ENCODE peak calls at places on chromosomes 6 and 20, in six cellular contexts. One of them, this sample, is unnamed.

GRCh38 chr20:1304711-1305515 is 24.0 kb downstream of the SDCBP2 start:
- DNase-seq in GM12878: no peak
- DNase-seq in WTC11: no peak
- DNase-seq in HepG2: no peak
- DNase-seq in K562: peak
- DNase-seq in H1: no peak
- DNase-seq in this sample: no peak

GRCh38 chr20:62555642-62556420 is 80.0 kb upstream of the GATA5 start:
- DNase-seq in GM12878: no peak
- DNase-seq in WTC11: no peak
- DNase-seq in HepG2: peak
- DNase-seq in K562: no peak
- DNase-seq in H1: no peak
- DNase-seq in this sample: no peak

GRCh38 chr6:109360791-109361190 is 21.5 kb downstream of the CD164 start:
- DNase-seq in GM12878: no peak
- DNase-seq in WTC11: no peak
- DNase-seq in HepG2: no peak
- DNase-seq in K562: no peak
- DNase-seq in H1: no peak
- DNase-seq in this sample: no peak

GRCh38 chr20:51093240-51093763 is 70.4 kb upstream of the KCNG1 start:
- DNase-seq in GM12878: no peak
- DNase-seq in WTC11: no peak
- DNase-seq in HepG2: no peak
- DNase-seq in K562: peak
- DNase-seq in H1: no peak
- DNase-seq in this sample: no peak

GRCh38 chr6:170102038-170102437 is 188.8 kb downstream of the DLL1 start:
- DNase-seq in GM12878: no peak
- DNase-seq in WTC11: no peak
- DNase-seq in HepG2: no peak
- DNase-seq in K562: no peak
- DNase-seq in H1: no peak
- DNase-seq in this sample: no peak

GRCh38 chr20:25277941-25278521 is 30.1 kb downstream of the PYGB start:
- DNase-seq in GM12878: no peak
- DNase-seq in WTC11: peak
- DNase-seq in HepG2: no peak
- DNase-seq in K562: no peak
- DNase-seq in H1: no peak
- DNase-seq in this sample: no peak

GRCh38 chr20:23528867-23529431 is 38.0 kb downstream of the CST8 start:
- DNase-seq in GM12878: no peak
- DNase-seq in WTC11: no peak
- DNase-seq in HepG2: no peak
- DNase-seq in K562: no peak
- DNase-seq in H1: no peak
- DNase-seq in this sample: peak

GRCh38 chr6:39540454-39540853 is 184.8 kb downstream of the KIF6 start:
- DNase-seq in GM12878: no peak
- DNase-seq in WTC11: no peak
- DNase-seq in HepG2: no peak
- DNase-seq in K562: no peak
- DNase-seq in H1: no peak
- DNase-seq in this sample: no peak

GRCh38 chr6:17851001-17851719 is 136.3 kb downstream of the KIF13A start:
- DNase-seq in GM12878: no peak
- DNase-seq in WTC11: no peak
- DNase-seq in HepG2: no peak
- DNase-seq in K562: no peak
- DNase-seq in H1: no peak
- DNase-seq in this sample: no peak

GRCh38 chr20:58528412-58528811 is 13.2 kb upstream of the APCDD1L start:
- DNase-seq in GM12878: no peak
- DNase-seq in WTC11: no peak
- DNase-seq in HepG2: no peak
- DNase-seq in K562: no peak
- DNase-seq in H1: no peak
- DNase-seq in this sample: no peak

GRCh38 chr20:63238491-63239126 is 2.9 kb downstream of the BIRC7 start:
- DNase-seq in GM12878: no peak
- DNase-seq in WTC11: no peak
- DNase-seq in HepG2: no peak
- DNase-seq in K562: peak
- DNase-seq in H1: no peak
- DNase-seq in this sample: no peak

GRCh38 chr6:169167581-169168301 is 85.9 kb downstream of the THBS2 start:
- DNase-seq in GM12878: no peak
- DNase-seq in WTC11: no peak
- DNase-seq in HepG2: no peak
- DNase-seq in K562: no peak
- DNase-seq in H1: no peak
- DNase-seq in this sample: peak

GRCh38 chr6:165876568-165876967 is 213.5 kb upstream of the PDE10A start:
- DNase-seq in GM12878: no peak
- DNase-seq in WTC11: no peak
- DNase-seq in HepG2: no peak
- DNase-seq in K562: no peak
- DNase-seq in H1: no peak
- DNase-seq in this sample: no peak

GRCh38 chr6:155324172-155324571 is 9.9 kb upstream of the TFB1M start:
- DNase-seq in GM12878: no peak
- DNase-seq in WTC11: no peak
- DNase-seq in HepG2: no peak
- DNase-seq in K562: no peak
- DNase-seq in H1: no peak
- DNase-seq in this sample: no peak

GRCh38 chr20:62445553-62446340 is 18.4 kb upstream of the RBBP8NL start:
- DNase-seq in GM12878: no peak
- DNase-seq in WTC11: no peak
- DNase-seq in HepG2: no peak
- DNase-seq in K562: no peak
- DNase-seq in H1: no peak
- DNase-seq in this sample: no peak

GRCh38 chr6:156427345-156427744 is 349.8 kb upstream of the ARID1B start:
- DNase-seq in GM12878: no peak
- DNase-seq in WTC11: no peak
- DNase-seq in HepG2: no peak
- DNase-seq in K562: no peak
- DNase-seq in H1: no peak
- DNase-seq in this sample: no peak

GRCh38 chr20:34390769-34391447 is 27.8 kb downstream of the ITCH start:
- DNase-seq in GM12878: no peak
- DNase-seq in WTC11: no peak
- DNase-seq in HepG2: peak
- DNase-seq in K562: peak
- DNase-seq in H1: peak
- DNase-seq in this sample: peak

GRCh38 chr20:1818895-1819294 is 76.3 kb upstream of the SIRPA start:
- DNase-seq in GM12878: no peak
- DNase-seq in WTC11: no peak
- DNase-seq in HepG2: no peak
- DNase-seq in K562: no peak
- DNase-seq in H1: no peak
- DNase-seq in this sample: no peak

GRCh38 chr6:131565041-131565440 is 8.0 kb upstream of the ARG1 start:
- DNase-seq in GM12878: no peak
- DNase-seq in WTC11: no peak
- DNase-seq in HepG2: no peak
- DNase-seq in K562: no peak
- DNase-seq in H1: no peak
- DNase-seq in this sample: no peak

GRCh38 chr20:38325167-38325566 is 21.1 kb upstream of the LBP start:
- DNase-seq in GM12878: no peak
- DNase-seq in WTC11: no peak
- DNase-seq in HepG2: no peak
- DNase-seq in K562: no peak
- DNase-seq in H1: no peak
- DNase-seq in this sample: no peak

GRCh38 chr6:112983741-112984221 is 636.7 kb downstream of the RFPL4B start:
- DNase-seq in GM12878: no peak
- DNase-seq in WTC11: no peak
- DNase-seq in HepG2: no peak
- DNase-seq in K562: no peak
- DNase-seq in H1: no peak
- DNase-seq in this sample: no peak

GRCh38 chr6:32195902-32196681 is 3.6 kb upstream of the GPSM3 start:
- DNase-seq in GM12878: peak
- DNase-seq in WTC11: peak
- DNase-seq in HepG2: peak
- DNase-seq in K562: peak
- DNase-seq in H1: peak
- DNase-seq in this sample: peak

GRCh38 chr20:36235892-36236785 is at the start of gene AAR2:
- DNase-seq in GM12878: peak
- DNase-seq in WTC11: peak
- DNase-seq in HepG2: peak
- DNase-seq in K562: peak
- DNase-seq in H1: peak
- DNase-seq in this sample: peak

GRCh38 chr6:39904946-39905639 is 29.2 kb downstream of the MOCS1 start:
- DNase-seq in GM12878: no peak
- DNase-seq in WTC11: no peak
- DNase-seq in HepG2: no peak
- DNase-seq in K562: no peak
- DNase-seq in H1: no peak
- DNase-seq in this sample: no peak

GRCh38 chr6:159833556-159833955 is 33.5 kb downstream of the PNLDC1 start:
- DNase-seq in GM12878: no peak
- DNase-seq in WTC11: no peak
- DNase-seq in HepG2: no peak
- DNase-seq in K562: no peak
- DNase-seq in H1: no peak
- DNase-seq in this sample: no peak

GRCh38 chr20:60008130-60008808 is 50.0 kb downstream of the CDH26 start:
- DNase-seq in GM12878: no peak
- DNase-seq in WTC11: no peak
- DNase-seq in HepG2: no peak
- DNase-seq in K562: no peak
- DNase-seq in H1: no peak
- DNase-seq in this sample: no peak

GRCh38 chr6:158654960-158655485 is 5.2 kb downstream of the SYTL3 start:
- DNase-seq in GM12878: no peak
- DNase-seq in WTC11: no peak
- DNase-seq in HepG2: no peak
- DNase-seq in K562: no peak
- DNase-seq in H1: no peak
- DNase-seq in this sample: no peak

GRCh38 chr6:25050356-25050755 is 114.6 kb upstream of the RIPOR2 start:
- DNase-seq in GM12878: no peak
- DNase-seq in WTC11: no peak
- DNase-seq in HepG2: no peak
- DNase-seq in K562: peak
- DNase-seq in H1: no peak
- DNase-seq in this sample: no peak

GRCh38 chr20:44901972-44902371 is 7.9 kb upstream of the PABPC1L start:
- DNase-seq in GM12878: no peak
- DNase-seq in WTC11: no peak
- DNase-seq in HepG2: no peak
- DNase-seq in K562: no peak
- DNase-seq in H1: no peak
- DNase-seq in this sample: no peak
- TF ChIP-seq MAX in GM12878: no peak
- TF ChIP-seq MAX in WTC11: no peak
- TF ChIP-seq MAX in HepG2: no peak
- TF ChIP-seq MAX in K562: no peak
- TF ChIP-seq MAX in H1: no peak
- TF ChIP-seq MAX in this sample: no peak

GRCh38 chr20:19688031-19688806 is 69.8 kb upstream of the RIN2 start:
- DNase-seq in GM12878: no peak
- DNase-seq in WTC11: peak
- DNase-seq in HepG2: peak
- DNase-seq in K562: peak
- DNase-seq in H1: peak
- DNase-seq in this sample: peak
- TF ChIP-seq ATF3 in GM12878: no peak
- TF ChIP-seq ATF3 in WTC11: no peak
- TF ChIP-seq ATF3 in HepG2: no peak
- TF ChIP-seq ATF3 in K562: no peak
- TF ChIP-seq ATF3 in H1: no peak
- TF ChIP-seq ATF3 in this sample: no peak

DNA sequence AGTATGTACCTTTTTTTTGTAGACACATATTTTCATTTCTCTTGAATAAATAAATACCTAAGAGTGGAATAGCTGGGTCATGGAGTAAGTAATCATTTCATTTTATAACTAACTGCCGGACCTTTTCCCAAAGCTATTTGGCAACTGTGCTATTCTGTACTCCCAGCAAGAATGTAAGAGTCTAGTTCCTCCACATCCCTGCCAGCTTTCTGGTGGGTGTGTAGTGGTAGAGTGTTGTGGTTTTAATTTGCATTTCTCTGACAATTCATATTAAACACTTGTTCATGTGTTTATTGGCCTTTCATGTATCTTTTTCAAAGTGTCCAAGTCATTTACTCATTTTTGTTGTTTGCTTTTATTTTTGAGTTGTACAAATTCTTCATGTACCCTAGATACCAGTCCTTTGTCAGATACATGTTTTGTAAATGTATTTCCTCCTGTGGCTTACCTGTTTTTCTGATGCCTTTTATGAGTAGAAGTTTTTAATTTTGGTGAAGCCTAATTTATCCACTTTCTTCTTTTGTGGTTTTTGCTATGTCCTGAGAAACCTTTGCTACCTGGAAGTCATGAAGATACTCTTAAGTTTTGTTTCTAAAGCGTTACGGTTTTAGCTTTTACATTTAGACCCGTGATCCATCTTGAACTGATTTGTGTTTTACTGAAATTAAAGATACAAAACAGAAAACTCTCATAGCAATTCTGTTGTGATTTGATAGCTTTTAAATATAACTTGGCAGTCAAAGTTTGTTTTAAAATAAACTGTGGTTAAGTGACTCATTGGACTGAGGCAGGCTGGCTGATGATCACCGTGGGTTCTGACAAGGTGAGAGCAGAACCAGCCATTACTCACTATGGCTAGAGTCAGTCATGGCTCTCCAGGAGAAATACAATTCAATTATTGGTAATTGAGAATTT is 7.9 kb downstream of the MYLIP start:
- DNase-seq in GM12878: no peak
- DNase-seq in WTC11: no peak
- DNase-seq in HepG2: no peak
- DNase-seq in K562: peak
- DNase-seq in H1: no peak
- DNase-seq in this sample: peak
- TF ChIP-seq MAX in GM12878: no peak
- TF ChIP-seq MAX in WTC11: no peak
- TF ChIP-seq MAX in HepG2: no peak
- TF ChIP-seq MAX in K562: no peak
- TF ChIP-seq MAX in H1: no peak
- TF ChIP-seq MAX in this sample: no peak

DNA sequence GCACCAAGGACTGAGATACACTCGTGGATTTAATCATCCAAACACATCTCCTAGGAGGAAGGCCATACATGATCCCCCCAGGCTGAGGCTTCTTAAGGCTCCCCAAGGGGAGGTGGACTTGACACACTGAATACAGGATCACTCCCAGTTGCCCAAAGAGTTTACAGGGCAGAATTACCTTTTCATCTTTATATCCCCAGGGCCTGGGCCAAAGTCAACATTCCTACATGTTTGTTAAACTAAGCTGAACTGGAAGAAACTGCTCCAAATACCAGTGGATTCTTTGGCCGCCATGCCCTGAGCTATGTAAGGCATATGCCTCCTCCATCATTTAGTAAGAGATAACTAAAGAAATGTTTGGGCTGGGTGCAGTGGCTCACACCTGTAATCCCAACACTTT is 22.2 kb upstream of the SERPINB1 start:
- DNase-seq in GM12878: no peak
- DNase-seq in WTC11: no peak
- DNase-seq in HepG2: peak
- DNase-seq in K562: no peak
- DNase-seq in H1: no peak
- DNase-seq in this sample: no peak
- TF ChIP-seq ATF3 in GM12878: no peak
- TF ChIP-seq ATF3 in WTC11: no peak
- TF ChIP-seq ATF3 in HepG2: no peak
- TF ChIP-seq ATF3 in K562: no peak
- TF ChIP-seq ATF3 in H1: no peak
- TF ChIP-seq ATF3 in this sample: no peak

This sample was measured in HCT116.